ENCODE peak calls at places on chromosomes 2 and 18, in seven cellular contexts. V is small intestine, J is endothelial cell of umbilical vein, H is lower leg skin, I is BE2C, E is stomach, Z is HCT116. Y is an unnamed sample.

GRCh38 chr2:55511508-55512124 is 7.9 kb upstream of the CFAP36 start:
- DNase-seq in V (peak; percentile 22), H (no peak), I (peak; percentile 15), E (no peak), Z (peak; percentile 38), J (peak; percentile 71), Y (no peak)

GRCh38 chr18:62989195-62989594 is 273.9 kb downstream of the PHLPP1 start:
- DNase-seq in J (no peak), H (no peak), I (no peak), E (no peak), V (no peak), Z (no peak), Y (no peak)

GRCh38 chr18:26227051-26227672 is 917 bp downstream of the TAF4B start:
- DNase-seq in J (peak; percentile 4), I (peak; percentile 5), Z (no peak), E (no peak), H (no peak), V (no peak), Y (no peak)

GRCh38 chr2:47631306-47631705 is 151.6 kb upstream of the MSH6 start:
- DNase-seq in H (no peak), J (no peak), E (no peak), I (no peak), V (no peak), Z (no peak), Y (no peak)

GRCh38 chr2:100561191-100561590 is 1.6 kb upstream of the PDCL3 start:
- DNase-seq in J (no peak), E (no peak), H (no peak), V (no peak), Z (no peak), I (no peak), Y (peak; percentile 72)

GRCh38 chr2:229713371-229714079 is 830 bp downstream of the DNER start:
- DNase-seq in E (peak; percentile 32), J (no peak), Z (no peak), I (peak; percentile 29), V (no peak), H (no peak), Y (no peak)

GRCh38 chr2:12604248-12604801 is 112.4 kb upstream of the TRIB2 start:
- DNase-seq in H (no peak), V (peak; percentile 54), Z (no peak), J (no peak), E (no peak), I (no peak), Y (no peak)

GRCh38 chr2:127086800-127087737 is 19.9 kb downstream of the BIN1 start:
- DNase-seq in Z (no peak), I (peak; percentile 60), J (peak; percentile 75), H (no peak), V (no peak), E (peak; percentile 47), Y (no peak)

GRCh38 chr2:66445076-66445724 is 10.3 kb downstream of the MEIS1 start:
- DNase-seq in H (no peak), I (no peak), E (no peak), Z (no peak), V (no peak), J (no peak), Y (no peak)

GRCh38 chr2:61266653-61267505 is 104.9 kb downstream of the C2orf74 start:
- DNase-seq in I (no peak), H (no peak), V (peak; percentile 43), J (no peak), E (no peak), Z (no peak), Y (no peak)

GRCh38 chr2:219461061-219461514 is 26.4 kb downstream of the SPEG start:
- DNase-seq in V (no peak), H (no peak), J (no peak), E (no peak), I (peak; percentile 80), Z (no peak), Y (no peak)

GRCh38 chr2:219458996-219459395 is 24.4 kb downstream of the SPEG start:
- DNase-seq in H (no peak), V (no peak), E (no peak), I (no peak), J (no peak), Z (no peak), Y (no peak)

GRCh38 chr2:219459460-219460311 is 25.0 kb downstream of the SPEG start:
- DNase-seq in J (peak; percentile 38), H (no peak), Z (no peak), E (peak; percentile 59), I (peak; percentile 83), V (peak; percentile 30), Y (peak; percentile 59)

GRCh38 chr2:219461669-219462068 is 27.0 kb downstream of the SPEG start:
- DNase-seq in Z (no peak), H (no peak), V (no peak), J (no peak), E (no peak), I (no peak), Y (no peak)

DNA sequence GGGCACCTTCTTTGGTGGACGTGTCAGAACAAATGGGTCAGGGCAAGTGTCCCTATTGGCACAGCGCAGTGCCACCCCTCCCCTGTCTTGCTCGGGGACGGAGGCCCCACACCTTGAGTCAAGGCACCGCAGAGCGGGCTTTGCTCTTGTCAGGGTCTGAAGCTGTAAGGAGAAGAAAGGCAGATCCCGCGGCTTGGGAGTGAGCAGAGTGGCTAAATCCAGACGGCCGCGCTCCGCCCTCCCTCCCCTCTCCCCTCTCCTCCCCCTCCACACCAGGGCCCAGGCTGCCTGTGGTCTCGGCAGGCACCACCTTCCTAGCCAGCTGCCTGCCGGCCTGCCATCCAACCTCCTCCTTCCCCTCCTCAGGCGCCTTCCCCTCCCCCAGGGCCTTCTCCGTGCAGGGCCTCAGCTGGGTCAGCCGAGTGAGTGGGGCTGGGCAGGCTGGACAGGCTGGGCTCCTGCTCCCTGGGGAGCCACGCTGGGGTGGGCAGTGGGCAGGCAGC is 25.8 kb downstream of the SPEG start:
- DNase-seq in E (no peak), Z (no peak), J (no peak), I (peak; percentile 96), V (no peak), H (no peak), Y (no peak)
- H3K4me3 ChIP-seq in E (no peak overlapping the region), Z (no peak overlapping the region), J (no peak overlapping the region), I (peak overlapping the region; percentile 37), V (no peak overlapping the region), H (no peak overlapping the region), Y (no peak overlapping the region)

GRCh38 chr18:70291295-70291574 is 2.4 kb downstream of the SOCS6 start:
- DNase-seq in V (peak; percentile 21), H (no peak), I (no peak), E (no peak), Z (no peak), J (no peak), Y (no peak)
- H3K4me3 ChIP-seq in V (no peak overlapping the region), H (no peak overlapping the region), I (peak overlapping the region; percentile 57), E (peak overlapping the region; percentile 68), Z (peak overlapping the region; percentile 75), J (no peak overlapping the region), Y (peak overlapping the region; percentile 77)

GRCh38 chr2:157442636-157443035 is 1.3 kb downstream of the CYTIP start:
- DNase-seq in E (no peak), Z (no peak), V (no peak), J (no peak), H (no peak), I (no peak), Y (no peak)
- H3K4me3 ChIP-seq in E (peak overlapping the region; percentile 46), Z (no peak overlapping the region), V (peak overlapping the region; percentile 35), J (no peak overlapping the region), H (no peak overlapping the region), I (no peak overlapping the region), Y (no peak overlapping the region)

GRCh38 chr2:20052229-20052871 is 922 bp upstream of the LAPTM4A start:
- DNase-seq in J (no peak), E (no peak), V (peak; percentile 40), H (no peak), Z (no peak), I (no peak), Y (peak; percentile 48)
- H3K4me3 ChIP-seq in J (peak overlapping the region; percentile 51), E (peak overlapping the region; percentile 80), V (no peak overlapping the region), H (no peak overlapping the region), Z (peak overlapping the region; percentile 85), I (peak overlapping the region; percentile 94), Y (peak overlapping the region; percentile 98)

DNA sequence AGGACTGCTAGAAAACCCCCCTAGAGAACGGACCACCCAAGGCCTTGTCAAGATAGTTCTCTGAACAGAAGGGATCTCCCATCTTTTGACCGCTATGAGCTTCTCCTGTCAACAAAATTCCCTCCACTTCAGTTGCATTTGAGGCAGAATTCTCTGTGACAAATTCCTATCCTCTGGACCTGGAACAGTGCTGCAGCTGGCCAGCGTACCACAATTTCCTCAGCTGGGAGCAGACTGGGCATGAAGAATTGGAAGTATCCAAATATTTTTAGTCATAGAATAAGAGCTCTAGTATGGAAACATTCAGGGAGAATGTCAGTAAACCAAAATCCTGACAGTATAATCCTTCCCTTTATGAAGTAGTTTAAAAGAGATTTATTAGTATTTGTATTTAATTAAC is 147.1 kb upstream of the BOD1L2 start:
- DNase-seq in J (no peak), V (no peak), I (no peak), H (no peak), Z (no peak), E (no peak), Y (no peak)
- H3K4me3 ChIP-seq in J (no peak overlapping the region), V (no peak overlapping the region), I (no peak overlapping the region), H (no peak overlapping the region), Z (no peak overlapping the region), E (no peak overlapping the region), Y (no peak overlapping the region)